ENCODE peak calls at places on chromosomes 5 and 9, in six cellular contexts. F is stimulated activated CD4-positive, alpha-beta T cell treated with anti-CD3 and anti-CD28 coated beads, Interleukin-1b, Interleukin-23, amount 100 ng/mL, for 1 hour; J is kidney tubule cell; M is fibroblast of mammary gland; R is tibial artery; V is AG08395. P is an unnamed sample.

GRCh38 chr9:27430754-27431540 is 93.1 kb upstream of the IFNK start:
- DNase-seq in J (no peak), R (no peak), V (no peak), M (no peak), F (no peak), P (no peak)

GRCh38 chr9:120091206-120091605 is 488.8 kb downstream of the CDK5RAP2 start:
- DNase-seq in M (no peak), F (no peak), R (no peak), J (no peak), V (no peak), P (no peak)

GRCh38 chr5:102959055-102959454 is 160.9 kb downstream of the GIN1 start:
- DNase-seq in R (no peak), V (peak; percentile 77), J (peak; percentile 93), M (peak; percentile 95), F (no peak), P (peak; percentile 52)

GRCh38 chr5:179211631-179212030 is 133.6 kb downstream of the ADAMTS2 start:
- DNase-seq in J (no peak), F (no peak), V (no peak), M (no peak), R (no peak), P (no peak)

GRCh38 chr9:129677456-129677855 is 12.0 kb downstream of the PRRX2 start:
- DNase-seq in V (no peak), R (no peak), M (no peak), J (no peak), F (no peak), P (peak; percentile 67)

GRCh38 chr5:80755634-80756033 is 100.9 kb upstream of the DHFR start:
- DNase-seq in M (no peak), J (no peak), R (no peak), F (no peak), V (no peak), P (peak; percentile 20)

GRCh38 chr5:68334550-68334880 is 119.0 kb downstream of the PIK3R1 start:
- DNase-seq in F (no peak), M (no peak), R (no peak), J (no peak), V (no peak), P (peak; percentile 17)

GRCh38 chr5:572398-573019 is 39.6 kb upstream of the CEP72 start:
- DNase-seq in F (no peak), V (no peak), J (no peak), M (no peak), R (no peak), P (no peak)

GRCh38 chr9:72886386-72886785 is 66.5 kb downstream of the ALDH1A1 start:
- DNase-seq in J (no peak), M (no peak), V (no peak), R (no peak), F (no peak), P (no peak)

GRCh38 chr5:35303152-35303551 is 72.9 kb upstream of the PRLR start:
- DNase-seq in V (no peak), F (no peak), M (no peak), R (no peak), J (peak; percentile 26), P (no peak)

GRCh38 chr9:126062158-126062929 is 264.3 kb upstream of the MVB12B start:
- DNase-seq in J (no peak), V (no peak), F (no peak), M (no peak), R (no peak), P (no peak)

GRCh38 chr5:134099939-134100282 is 14.6 kb upstream of the TCF7 start:
- DNase-seq in J (no peak), M (no peak), R (no peak), F (no peak), V (no peak), P (no peak)

GRCh38 chr5:177067491-177067890 is 19.2 kb upstream of the FGFR4 start:
- DNase-seq in V (peak; percentile 21), F (no peak), J (peak; percentile 34), R (no peak), M (no peak), P (no peak)

GRCh38 chr9:78685471-78685870 is 388.5 kb downstream of the PSAT1 start:
- DNase-seq in F (no peak), R (no peak), J (no peak), V (no peak), M (no peak), P (no peak)

GRCh38 chr9:135075234-135076142 is 12.0 kb upstream of the OLFM1 start:
- DNase-seq in M (peak; percentile 17), J (no peak), V (peak; percentile 76), R (peak; percentile 59), F (no peak), P (no peak)

GRCh38 chr5:36496471-36496870 is 109.9 kb upstream of the SLC1A3 start:
- DNase-seq in R (no peak), F (no peak), J (no peak), V (no peak), M (no peak), P (peak; percentile 45)

GRCh38 chr5:112863549-112863948 is 2.5 kb downstream of the SRP19 start:
- DNase-seq in F (no peak), M (peak; percentile 34), V (no peak), R (no peak), J (peak; percentile 14), P (no peak)

GRCh38 chr5:172004824-172005237 is 1.6 kb downstream of the FBXW11 start:
- DNase-seq in M (peak; percentile 45), V (peak; percentile 8), J (no peak), F (no peak), R (no peak), P (peak; percentile 17)

GRCh38 chr5:134130239-134130945 is 15.9 kb downstream of the TCF7 start:
- DNase-seq in F (no peak), V (no peak), M (no peak), J (no peak), R (no peak), P (no peak)

GRCh38 chr5:27592231-27592630 is 553.8 kb upstream of the CDH9 start:
- DNase-seq in R (no peak), J (peak; percentile 73), F (no peak), M (peak; percentile 23), V (no peak), P (peak; percentile 8)

GRCh38 chr5:80090884-80091166 is 55.7 kb downstream of the THBS4 start:
- DNase-seq in F (no peak), J (no peak), R (no peak), V (no peak), M (no peak), P (no peak)

GRCh38 chr5:106587-106986 is 14.6 kb downstream of the PLEKHG4B start:
- DNase-seq in R (no peak), F (no peak), M (no peak), J (no peak), V (no peak), P (no peak)

GRCh38 chr9:108842610-108843295 is 13.0 kb downstream of the ACTL7B start:
- DNase-seq in J (no peak), F (no peak), R (no peak), M (no peak), V (no peak), P (no peak)

GRCh38 chr5:73718762-73719161 is 92.8 kb downstream of the ARHGEF28 start:
- DNase-seq in M (no peak), R (no peak), F (no peak), J (no peak), V (no peak), P (no peak)

GRCh38 chr9:2663886-2664674 is 42.5 kb downstream of the VLDLR start:
- DNase-seq in J (no peak), M (no peak), F (no peak), V (no peak), R (no peak), P (no peak)

GRCh38 chr9:79817469-79818004 is 245.8 kb downstream of the TLE4 start:
- DNase-seq in V (no peak), R (peak; percentile 47), M (peak; percentile 3), J (peak; percentile 65), F (no peak), P (no peak)

P was measured in SJCRH30.